ENCODE peak calls at places on chromosomes 11 and 22, in six cellular contexts. J is AG09309, V is pancreas, U is fibroblast of the aortic adventitia, M is IMR-90, H is WTC11. Z is an unnamed sample.

GRCh38 chr22:45455621-45456020 is 42.1 kb downstream of the RIBC2 start:
- DNase-seq in V (no peak), M (no peak), J (no peak), U (no peak), H (no peak), Z (no peak)

GRCh38 chr22:29320546-29320945 is 5.0 kb upstream of the RASL10A start:
- DNase-seq in M (no peak), U (no peak), V (no peak), J (no peak), H (no peak), Z (no peak)

GRCh38 chr11:118907051-118907748 is 18.5 kb downstream of the BCL9L start:
- DNase-seq in M (peak), H (peak), U (peak), J (no peak), V (peak), Z (peak)

GRCh38 chr11:36073411-36074203 is 129.7 kb downstream of the LDLRAD3 start:
- DNase-seq in J (no peak), H (no peak), V (peak), U (peak), M (peak), Z (no peak)

GRCh38 chr11:121794671-121795070 is 321.3 kb downstream of the BLID start:
- DNase-seq in U (no peak), H (no peak), J (no peak), M (no peak), V (no peak), Z (no peak)

GRCh38 chr22:30396871-30397655 is at the start of gene SEC14L2:
- DNase-seq in V (peak), J (no peak), M (peak), U (peak), H (peak), Z (peak)

GRCh38 chr11:31796523-31797226 is 14.4 kb downstream of the PAX6 start:
- DNase-seq in V (no peak), H (no peak), M (no peak), U (no peak), J (no peak), Z (no peak)

GRCh38 chr22:41028841-41029240 is 63.6 kb upstream of the EP300 start:
- DNase-seq in H (no peak), V (no peak), J (peak), M (peak), U (peak), Z (no peak)

GRCh38 chr22:36419177-36419911 is 31.6 kb upstream of the MYH9 start:
- DNase-seq in V (no peak), H (no peak), M (peak), J (no peak), U (peak), Z (no peak)

GRCh38 chr11:10450451-10451398 is 4.3 kb upstream of the AMPD3 start:
- DNase-seq in M (no peak), U (no peak), H (peak), V (peak), J (no peak), Z (peak)

GRCh38 chr22:37581534-37581933 is 1.6 kb upstream of the LGALS2 start:
- DNase-seq in J (no peak), V (peak), M (no peak), H (no peak), U (no peak), Z (no peak)

GRCh38 chr11:126133902-126134301 is 71.2 kb upstream of the CDON start:
- DNase-seq in H (no peak), M (no peak), V (no peak), J (no peak), U (no peak), Z (no peak)

GRCh38 chr22:23833017-23833795 is 5.6 kb downstream of the DERL3 start:
- DNase-seq in H (no peak), V (peak), U (no peak), J (no peak), M (no peak), Z (no peak)

GRCh38 chr11:64150481-64151239 is 15.3 kb downstream of the MACROD1 start:
- DNase-seq in U (no peak), V (peak), H (no peak), M (no peak), J (no peak), Z (no peak)

GRCh38 chr11:120197254-120197891 is 13.5 kb upstream of the OAF start:
- DNase-seq in H (no peak), M (no peak), J (no peak), V (no peak), U (no peak), Z (no peak)

GRCh38 chr11:44905131-44905866 is 45.4 kb downstream of the TP53I11 start:
- DNase-seq in V (no peak), J (no peak), H (no peak), U (no peak), M (peak), Z (no peak)

GRCh38 chr11:44421090-44421675 is 111.2 kb upstream of the ALX4 start:
- DNase-seq in M (no peak), J (no peak), H (no peak), V (no peak), U (no peak), Z (no peak)

GRCh38 chr22:50191041-50191740 is 5.5 kb downstream of the TRABD start:
- DNase-seq in V (peak), J (no peak), H (no peak), U (no peak), M (no peak), Z (peak)

GRCh38 chr22:44648085-44648820 is 53.8 kb upstream of the PRR5 start:
- DNase-seq in M (peak), U (peak), H (no peak), V (no peak), J (no peak), Z (no peak)

GRCh38 chr22:16845465-16845864 is 20.3 kb upstream of the XKR3 start:
- DNase-seq in J (no peak), U (no peak), H (no peak), V (no peak), M (no peak), Z (no peak)

GRCh38 chr11:13983081-13983751 is 20.7 kb downstream of the SPON1 start:
- DNase-seq in H (no peak), M (peak), J (no peak), V (no peak), U (peak), Z (no peak)

GRCh38 chr11:34975482-34975881 is 59.1 kb downstream of the PDHX start:
- DNase-seq in J (no peak), V (no peak), H (no peak), U (no peak), M (no peak), Z (no peak)

GRCh38 chr22:35330258-35330861 is 30.7 kb downstream of the TOM1 start:
- DNase-seq in M (peak), U (peak), V (peak), H (no peak), J (no peak), Z (no peak)

GRCh38 chr11:130578738-130579368 is 130.4 kb downstream of the ADAMTS15 start:
- DNase-seq in U (no peak), V (peak), J (no peak), H (no peak), M (no peak), Z (no peak)

GRCh38 chr22:25763239-25763777 is 21.3 kb downstream of the MYO18B start:
- DNase-seq in U (no peak), M (no peak), H (no peak), V (no peak), J (no peak), Z (no peak)

GRCh38 chr22:21590809-21591641 is 23.5 kb downstream of the UBE2L3 start:
- DNase-seq in V (no peak), U (no peak), M (no peak), H (no peak), J (no peak), Z (no peak)

GRCh38 chr11:57219021-57219627 is 17.9 kb downstream of the APLNR start:
- DNase-seq in V (no peak), U (peak), J (no peak), M (peak), H (no peak), Z (no peak)

GRCh38 chr11:62394825-62395538 is 23.9 kb upstream of the SCGB1A1 start:
- DNase-seq in U (peak), J (peak), H (peak), M (peak), V (peak), Z (peak)

GRCh38 chr11:46387919-46388618 is 3.5 kb downstream of the CHRM4 start:
- DNase-seq in M (no peak), H (no peak), U (peak), V (no peak), J (no peak), Z (no peak)

GRCh38 chr11:62108017-62108750 is 15.6 kb upstream of the INCENP start:
- DNase-seq in U (peak), J (peak), H (no peak), V (no peak), M (peak), Z (peak)

GRCh38 chr11:23280088-23280487 is 419.8 kb upstream of the CCDC179 start:
- DNase-seq in H (no peak), U (peak), M (peak), J (no peak), V (no peak), Z (no peak)

GRCh38 chr11:73539506-73540084 is 58.3 kb downstream of the FAM168A start:
- DNase-seq in V (no peak), J (no peak), M (no peak), H (no peak), U (no peak), Z (no peak)

GRCh38 chr22:26893034-26893710 is 235.8 kb downstream of the MIAT start:
- DNase-seq in H (no peak), M (no peak), V (no peak), U (no peak), J (no peak), Z (no peak)

GRCh38 chr11:293852-294661 is 5.1 kb downstream of the PGGHG start:
- DNase-seq in U (no peak), J (no peak), H (peak), V (peak), M (no peak), Z (no peak)

GRCh38 chr11:119055901-119056300 is 1.1 kb downstream of the HYOU1 start:
- DNase-seq in H (no peak), U (peak), V (peak), M (peak), J (no peak), Z (no peak)

DNA sequence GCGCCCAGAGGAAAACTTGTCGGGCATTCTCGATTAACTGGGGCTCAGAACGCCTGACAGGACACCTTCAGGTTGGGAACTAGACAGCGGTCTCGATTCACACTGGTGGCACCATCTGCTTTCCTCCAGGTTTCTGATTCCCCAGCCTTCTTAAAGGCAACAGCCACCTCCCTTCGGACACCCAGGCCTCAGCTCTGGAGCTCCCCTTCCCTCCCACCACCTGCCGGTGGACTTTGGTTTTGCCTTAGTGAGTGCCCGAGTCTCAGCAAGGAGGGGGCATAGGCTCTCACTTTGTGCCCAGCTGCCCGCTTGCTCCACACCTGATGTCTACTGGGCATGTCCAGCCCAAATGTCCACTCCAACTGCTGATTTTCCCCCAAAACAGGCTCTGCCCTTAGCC is 110.4 kb upstream of the PARVA start:
- DNase-seq in V (no peak), H (peak), J (no peak), U (no peak), M (no peak), Z (no peak)
- TF ChIP-seq CTCF in V (no peak), H (no peak), J (no peak), U (no peak), M (no peak), Z (no peak)

DNA sequence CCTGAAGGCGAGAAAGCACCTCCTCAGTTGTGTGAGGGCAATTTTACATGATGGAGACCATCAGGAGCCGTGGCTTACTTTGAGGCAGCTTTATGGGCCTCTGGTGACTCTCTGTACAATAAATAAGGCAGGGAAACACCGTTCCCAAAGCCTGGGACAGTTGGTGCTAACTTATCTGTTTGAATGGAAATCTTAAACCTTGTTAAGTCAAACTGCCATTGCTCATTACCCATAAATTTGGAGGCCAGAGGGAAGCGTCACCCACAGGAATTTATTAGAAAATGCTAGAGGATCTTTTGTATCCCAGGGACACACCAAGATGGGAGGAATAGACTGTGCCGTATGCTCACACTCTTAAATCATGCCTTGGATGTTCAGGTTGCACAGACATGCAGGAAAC is 1156.9 kb downstream of the BRD1 start:
- DNase-seq in U (no peak), V (no peak), M (no peak), J (no peak), H (no peak), Z (no peak)
- TF ChIP-seq CTCF in U (no peak), V (no peak), M (no peak), J (no peak), H (no peak), Z (no peak)

DNA sequence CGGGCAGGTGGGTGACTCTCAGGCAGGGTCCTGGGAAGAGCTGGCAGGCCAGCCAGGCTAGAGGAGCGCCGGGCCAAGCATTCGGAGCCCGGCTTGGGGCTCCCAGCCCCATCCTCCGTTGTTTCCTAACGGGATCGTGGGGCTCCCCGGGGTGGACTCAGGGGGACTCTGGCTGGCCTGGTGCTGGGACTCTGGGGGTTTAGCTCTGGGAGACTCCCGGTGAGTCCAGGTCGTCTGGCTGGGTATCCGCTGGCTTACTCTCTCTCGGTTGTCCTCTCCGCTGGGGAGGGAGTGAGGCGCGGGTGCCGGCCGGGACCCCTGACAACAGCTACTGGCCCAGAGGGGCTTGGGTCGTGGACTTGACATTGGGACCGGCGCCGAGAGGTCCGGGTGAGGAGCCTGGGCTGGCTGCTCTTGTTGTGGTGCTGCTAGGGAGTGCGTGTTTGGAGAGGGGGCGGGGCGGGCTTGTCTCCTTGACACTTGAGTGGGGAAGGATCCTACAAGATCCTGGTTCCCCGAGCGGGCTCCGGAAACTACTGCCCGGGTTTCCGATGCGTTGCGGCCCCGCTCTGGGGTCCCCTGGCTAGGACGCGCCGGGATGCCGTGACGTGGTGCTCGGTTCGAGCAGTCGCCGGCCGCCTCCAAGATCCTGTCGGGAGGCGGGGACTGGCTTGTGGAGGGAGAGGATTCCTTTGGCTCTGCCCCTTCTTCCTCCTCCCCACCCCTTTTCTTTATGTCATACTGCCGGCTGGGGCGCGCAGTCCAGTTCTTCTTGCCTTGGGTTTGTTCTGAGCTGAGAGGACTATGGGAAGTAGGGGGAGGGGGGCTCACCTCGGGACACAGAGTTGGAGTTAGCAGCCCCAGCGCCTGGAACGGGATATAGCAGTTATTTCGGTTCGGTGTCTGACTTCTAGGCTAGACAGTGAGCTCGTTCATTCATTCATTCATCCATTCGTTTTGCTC is 585 bp downstream of the EMSY start:
- DNase-seq in H (peak), U (peak), J (peak), M (peak), V (peak), Z (peak)
- TF ChIP-seq CTCF in H (no peak), U (peak), J (peak), M (peak), V (no peak), Z (no peak)

GRCh38 chr11:68934321-68934645 is 30.6 kb downstream of the IGHMBP2 start:
- DNase-seq in V (peak), H (no peak), M (no peak), U (no peak), J (no peak), Z (no peak)

GRCh38 chr11:68933605-68934320 is 30.1 kb downstream of the IGHMBP2 start:
- DNase-seq in H (no peak), J (no peak), U (no peak), V (peak), M (no peak), Z (peak)

GRCh38 chr11:68935516-68936357 is 32.0 kb downstream of the IGHMBP2 start:
- DNase-seq in J (no peak), V (peak), M (no peak), U (no peak), H (no peak), Z (no peak)

GRCh38 chr11:68935066-68935465 is 31.4 kb downstream of the IGHMBP2 start:
- DNase-seq in H (no peak), M (no peak), U (no peak), V (peak), J (no peak), Z (no peak)

GRCh38 chr11:68934666-68935065 is 31.0 kb downstream of the IGHMBP2 start:
- DNase-seq in H (no peak), V (peak), U (no peak), J (no peak), M (no peak), Z (no peak)
- TF ChIP-seq CTCF in H (no peak), V (no peak), U (no peak), J (no peak), M (no peak), Z (no peak)

GRCh38 chr11:94519478-94520084 is 7.3 kb downstream of the C11orf97 start:
- DNase-seq in U (peak), H (no peak), M (peak), J (no peak), V (no peak), Z (peak)
- TF ChIP-seq CTCF in U (peak), H (peak), M (peak), J (peak), V (peak), Z (peak)

Z was measured in GM13977.